ENCODE peak calls at places on chromosomes 12 and 14, in nine cellular contexts. One of them, this sample, is unnamed.

GRCh38 chr14:105313381-105314286 is 914 bp upstream of the PACS2 start:
- DNase-seq in EH: peak
- DNase-seq in head of caudate nucleus: no peak
- DNase-seq in RWPE1: no peak
- DNase-seq in foreskin melanocyte: no peak
- DNase-seq in CD8-positive, alpha-beta T cell: peak
- DNase-seq in A549: no peak
- DNase-seq in dorsolateral prefrontal cortex: no peak
- DNase-seq in hippocampal formation: no peak
- DNase-seq in this sample: peak

GRCh38 chr12:131275824-131276223 is 322.1 kb downstream of the ADGRD1 start:
- DNase-seq in EH: no peak
- DNase-seq in head of caudate nucleus: no peak
- DNase-seq in RWPE1: no peak
- DNase-seq in foreskin melanocyte: no peak
- DNase-seq in CD8-positive, alpha-beta T cell: no peak
- DNase-seq in A549: no peak
- DNase-seq in dorsolateral prefrontal cortex: no peak
- DNase-seq in hippocampal formation: no peak
- DNase-seq in this sample: no peak

GRCh38 chr14:65788876-65789859 is 376.6 kb downstream of the FUT8 start:
- DNase-seq in EH: peak
- DNase-seq in head of caudate nucleus: no peak
- DNase-seq in RWPE1: no peak
- DNase-seq in foreskin melanocyte: no peak
- DNase-seq in CD8-positive, alpha-beta T cell: no peak
- DNase-seq in A549: no peak
- DNase-seq in dorsolateral prefrontal cortex: no peak
- DNase-seq in hippocampal formation: no peak
- DNase-seq in this sample: no peak

GRCh38 chr12:49893753-49894752 is 9.6 kb downstream of the FAIM2 start:
- DNase-seq in EH: peak
- DNase-seq in head of caudate nucleus: no peak
- DNase-seq in RWPE1: peak
- DNase-seq in foreskin melanocyte: peak
- DNase-seq in CD8-positive, alpha-beta T cell: no peak
- DNase-seq in A549: peak
- DNase-seq in dorsolateral prefrontal cortex: no peak
- DNase-seq in hippocampal formation: no peak
- DNase-seq in this sample: no peak

GRCh38 chr12:94148841-94149780 is 734 bp downstream of the PLXNC1 start:
- DNase-seq in EH: peak
- DNase-seq in head of caudate nucleus: peak
- DNase-seq in RWPE1: no peak
- DNase-seq in foreskin melanocyte: peak
- DNase-seq in CD8-positive, alpha-beta T cell: peak
- DNase-seq in A549: peak
- DNase-seq in dorsolateral prefrontal cortex: no peak
- DNase-seq in hippocampal formation: no peak
- DNase-seq in this sample: no peak

GRCh38 chr14:55125403-55125802 is 3.6 kb upstream of the LGALS3 start:
- DNase-seq in EH: peak
- DNase-seq in head of caudate nucleus: no peak
- DNase-seq in RWPE1: no peak
- DNase-seq in foreskin melanocyte: no peak
- DNase-seq in CD8-positive, alpha-beta T cell: no peak
- DNase-seq in A549: no peak
- DNase-seq in dorsolateral prefrontal cortex: no peak
- DNase-seq in hippocampal formation: no peak
- DNase-seq in this sample: no peak

GRCh38 chr14:96098309-96098998 is 59.3 kb downstream of the C14orf132 start:
- DNase-seq in EH: peak
- DNase-seq in head of caudate nucleus: peak
- DNase-seq in RWPE1: peak
- DNase-seq in foreskin melanocyte: peak
- DNase-seq in CD8-positive, alpha-beta T cell: no peak
- DNase-seq in A549: peak
- DNase-seq in dorsolateral prefrontal cortex: peak
- DNase-seq in hippocampal formation: peak
- DNase-seq in this sample: peak

GRCh38 chr14:47149326-47149725 is 497.7 kb upstream of the RPL10L start:
- DNase-seq in EH: no peak
- DNase-seq in head of caudate nucleus: no peak
- DNase-seq in RWPE1: no peak
- DNase-seq in foreskin melanocyte: no peak
- DNase-seq in CD8-positive, alpha-beta T cell: no peak
- DNase-seq in A549: no peak
- DNase-seq in dorsolateral prefrontal cortex: no peak
- DNase-seq in hippocampal formation: no peak
- DNase-seq in this sample: no peak

GRCh38 chr14:102525213-102526143 is 15.9 kb upstream of the ANKRD9 start:
- DNase-seq in EH: peak
- DNase-seq in head of caudate nucleus: no peak
- DNase-seq in RWPE1: no peak
- DNase-seq in foreskin melanocyte: peak
- DNase-seq in CD8-positive, alpha-beta T cell: no peak
- DNase-seq in A549: peak
- DNase-seq in dorsolateral prefrontal cortex: no peak
- DNase-seq in hippocampal formation: no peak
- DNase-seq in this sample: no peak

GRCh38 chr12:111692575-111693210 is 6.8 kb downstream of the ACAD10 start:
- DNase-seq in EH: peak
- DNase-seq in head of caudate nucleus: no peak
- DNase-seq in RWPE1: no peak
- DNase-seq in foreskin melanocyte: no peak
- DNase-seq in CD8-positive, alpha-beta T cell: no peak
- DNase-seq in A549: peak
- DNase-seq in dorsolateral prefrontal cortex: no peak
- DNase-seq in hippocampal formation: no peak
- DNase-seq in this sample: no peak

GRCh38 chr12:120132863-120133385 is 16.4 kb upstream of the RAB35 start:
- DNase-seq in EH: no peak
- DNase-seq in head of caudate nucleus: no peak
- DNase-seq in RWPE1: no peak
- DNase-seq in foreskin melanocyte: no peak
- DNase-seq in CD8-positive, alpha-beta T cell: no peak
- DNase-seq in A549: no peak
- DNase-seq in dorsolateral prefrontal cortex: no peak
- DNase-seq in hippocampal formation: no peak
- DNase-seq in this sample: no peak

GRCh38 chr14:89657014-89657413 is 240.0 kb upstream of the FOXN3 start:
- DNase-seq in EH: no peak
- DNase-seq in head of caudate nucleus: no peak
- DNase-seq in RWPE1: no peak
- DNase-seq in foreskin melanocyte: no peak
- DNase-seq in CD8-positive, alpha-beta T cell: no peak
- DNase-seq in A549: no peak
- DNase-seq in dorsolateral prefrontal cortex: no peak
- DNase-seq in hippocampal formation: no peak
- DNase-seq in this sample: no peak

GRCh38 chr12:19757317-19757877 is 318.1 kb downstream of the AEBP2 start:
- DNase-seq in EH: peak
- DNase-seq in head of caudate nucleus: no peak
- DNase-seq in RWPE1: no peak
- DNase-seq in foreskin melanocyte: peak
- DNase-seq in CD8-positive, alpha-beta T cell: no peak
- DNase-seq in A549: peak
- DNase-seq in dorsolateral prefrontal cortex: no peak
- DNase-seq in hippocampal formation: no peak
- DNase-seq in this sample: no peak

GRCh38 chr14:34018125-34018524 is 67.3 kb upstream of the EGLN3 start:
- DNase-seq in EH: no peak
- DNase-seq in head of caudate nucleus: no peak
- DNase-seq in RWPE1: no peak
- DNase-seq in foreskin melanocyte: no peak
- DNase-seq in CD8-positive, alpha-beta T cell: no peak
- DNase-seq in A549: no peak
- DNase-seq in dorsolateral prefrontal cortex: no peak
- DNase-seq in hippocampal formation: no peak
- DNase-seq in this sample: no peak

GRCh38 chr14:61662437-61663311 is 32.6 kb upstream of the HIF1A start:
- DNase-seq in EH: peak
- DNase-seq in head of caudate nucleus: no peak
- DNase-seq in RWPE1: peak
- DNase-seq in foreskin melanocyte: no peak
- DNase-seq in CD8-positive, alpha-beta T cell: peak
- DNase-seq in A549: peak
- DNase-seq in dorsolateral prefrontal cortex: no peak
- DNase-seq in hippocampal formation: no peak
- DNase-seq in this sample: no peak

GRCh38 chr14:103547455-103547940 is 15.0 kb downstream of the BAG5 start:
- DNase-seq in EH: no peak
- DNase-seq in head of caudate nucleus: no peak
- DNase-seq in RWPE1: no peak
- DNase-seq in foreskin melanocyte: no peak
- DNase-seq in CD8-positive, alpha-beta T cell: no peak
- DNase-seq in A549: no peak
- DNase-seq in dorsolateral prefrontal cortex: no peak
- DNase-seq in hippocampal formation: no peak
- DNase-seq in this sample: no peak

GRCh38 chr12:71551529-71551928 is 111.9 kb downstream of the LGR5 start:
- DNase-seq in EH: peak
- DNase-seq in head of caudate nucleus: no peak
- DNase-seq in RWPE1: no peak
- DNase-seq in foreskin melanocyte: no peak
- DNase-seq in CD8-positive, alpha-beta T cell: no peak
- DNase-seq in A549: peak
- DNase-seq in dorsolateral prefrontal cortex: no peak
- DNase-seq in hippocampal formation: no peak
- DNase-seq in this sample: no peak

GRCh38 chr12:62438098-62438692 is 28.4 kb upstream of the MON2 start:
- DNase-seq in EH: peak
- DNase-seq in head of caudate nucleus: peak
- DNase-seq in RWPE1: peak
- DNase-seq in foreskin melanocyte: peak
- DNase-seq in CD8-positive, alpha-beta T cell: peak
- DNase-seq in A549: peak
- DNase-seq in dorsolateral prefrontal cortex: peak
- DNase-seq in hippocampal formation: peak
- DNase-seq in this sample: no peak

GRCh38 chr12:117045175-117045997 is 53.8 kb downstream of the TESC start:
- DNase-seq in EH: no peak
- DNase-seq in head of caudate nucleus: peak
- DNase-seq in RWPE1: no peak
- DNase-seq in foreskin melanocyte: no peak
- DNase-seq in CD8-positive, alpha-beta T cell: no peak
- DNase-seq in A549: no peak
- DNase-seq in dorsolateral prefrontal cortex: no peak
- DNase-seq in hippocampal formation: peak
- DNase-seq in this sample: no peak

GRCh38 chr12:66087365-66087943 is 43.1 kb downstream of the LLPH start:
- DNase-seq in EH: peak
- DNase-seq in head of caudate nucleus: peak
- DNase-seq in RWPE1: peak
- DNase-seq in foreskin melanocyte: peak
- DNase-seq in CD8-positive, alpha-beta T cell: peak
- DNase-seq in A549: peak
- DNase-seq in dorsolateral prefrontal cortex: peak
- DNase-seq in hippocampal formation: peak
- DNase-seq in this sample: peak

GRCh38 chr12:89366676-89367364 is 14.5 kb upstream of the DUSP6 start:
- DNase-seq in EH: no peak
- DNase-seq in head of caudate nucleus: no peak
- DNase-seq in RWPE1: no peak
- DNase-seq in foreskin melanocyte: no peak
- DNase-seq in CD8-positive, alpha-beta T cell: no peak
- DNase-seq in A549: no peak
- DNase-seq in dorsolateral prefrontal cortex: no peak
- DNase-seq in hippocampal formation: no peak
- DNase-seq in this sample: no peak

GRCh38 chr12:62466018-62466595 is 519 bp upstream of the MON2 start:
- DNase-seq in EH: peak
- DNase-seq in head of caudate nucleus: peak
- DNase-seq in RWPE1: peak
- DNase-seq in foreskin melanocyte: no peak
- DNase-seq in CD8-positive, alpha-beta T cell: no peak
- DNase-seq in A549: peak
- DNase-seq in dorsolateral prefrontal cortex: no peak
- DNase-seq in hippocampal formation: peak
- DNase-seq in this sample: no peak

GRCh38 chr12:29517265-29517664 is 19.8 kb upstream of the OVCH1 start:
- DNase-seq in EH: no peak
- DNase-seq in head of caudate nucleus: peak
- DNase-seq in RWPE1: no peak
- DNase-seq in foreskin melanocyte: no peak
- DNase-seq in CD8-positive, alpha-beta T cell: no peak
- DNase-seq in A549: peak
- DNase-seq in dorsolateral prefrontal cortex: peak
- DNase-seq in hippocampal formation: peak
- DNase-seq in this sample: no peak

GRCh38 chr12:79546461-79547043 is 144.2 kb downstream of the PAWR start:
- DNase-seq in EH: peak
- DNase-seq in head of caudate nucleus: no peak
- DNase-seq in RWPE1: peak
- DNase-seq in foreskin melanocyte: no peak
- DNase-seq in CD8-positive, alpha-beta T cell: no peak
- DNase-seq in A549: peak
- DNase-seq in dorsolateral prefrontal cortex: no peak
- DNase-seq in hippocampal formation: no peak
- DNase-seq in this sample: no peak

GRCh38 chr14:69501362-69501964 is 16.9 kb downstream of the PLEKHD1 start:
- DNase-seq in EH: peak
- DNase-seq in head of caudate nucleus: no peak
- DNase-seq in RWPE1: no peak
- DNase-seq in foreskin melanocyte: no peak
- DNase-seq in CD8-positive, alpha-beta T cell: no peak
- DNase-seq in A549: no peak
- DNase-seq in dorsolateral prefrontal cortex: peak
- DNase-seq in hippocampal formation: peak
- DNase-seq in this sample: no peak

GRCh38 chr14:88272390-88273019 is 50.6 kb downstream of the KCNK10 start:
- DNase-seq in EH: no peak
- DNase-seq in head of caudate nucleus: no peak
- DNase-seq in RWPE1: no peak
- DNase-seq in foreskin melanocyte: no peak
- DNase-seq in CD8-positive, alpha-beta T cell: no peak
- DNase-seq in A549: no peak
- DNase-seq in dorsolateral prefrontal cortex: no peak
- DNase-seq in hippocampal formation: no peak
- DNase-seq in this sample: no peak

GRCh38 chr14:35403085-35403396 is 1.5 kb downstream of the NFKBIA start:
- DNase-seq in EH: no peak
- DNase-seq in head of caudate nucleus: no peak
- DNase-seq in RWPE1: no peak
- DNase-seq in foreskin melanocyte: no peak
- DNase-seq in CD8-positive, alpha-beta T cell: no peak
- DNase-seq in A549: no peak
- DNase-seq in dorsolateral prefrontal cortex: no peak
- DNase-seq in hippocampal formation: no peak
- DNase-seq in this sample: no peak

This sample was measured in NCI-H1930.